ENCODE peak calls at places on chromosomes 12 and 14, in nine cellular contexts. R, H, G, F, Y, D, X, P and E are unnamed samples.

GRCh38 chr12:122422769-122423257 is 344 bp upstream of the CLIP1 start:
- DNase-seq in F (no peak), D (no peak), R (no peak), G (no peak), P (peak; percentile 33), H (peak; percentile 32), Y (peak; percentile 21), X (no peak), E (no peak)

GRCh38 chr14:98010791-98011190 is 1213.6 kb downstream of the VRK1 start:
- DNase-seq in G (no peak), Y (no peak), R (no peak), H (no peak), D (no peak), P (no peak), X (no peak), F (no peak), E (no peak)

GRCh38 chr12:76346798-76347420 is 1.3 kb downstream of the BBS10 start:
- DNase-seq in G (no peak), R (no peak), F (peak; percentile 63), H (no peak), Y (peak; percentile 22), X (no peak), P (no peak), D (no peak), E (no peak)

GRCh38 chr14:80638620-80639215 is 302.8 kb downstream of the CEP128 start:
- DNase-seq in R (no peak), P (no peak), G (no peak), F (no peak), Y (no peak), X (no peak), H (no peak), D (no peak), E (no peak)

GRCh38 chr14:24965934-24966593 is 83.9 kb downstream of the STXBP6 start:
- DNase-seq in X (no peak), G (no peak), H (no peak), R (no peak), F (no peak), D (no peak), P (no peak), Y (peak; percentile 11), E (no peak)

GRCh38 chr12:124683330-124683662 is 115.9 kb upstream of the NCOR2 start:
- DNase-seq in H (no peak), D (no peak), R (no peak), X (no peak), P (no peak), Y (no peak), F (no peak), G (no peak), E (no peak)

GRCh38 chr12:124392991-124393790 is 98.3 kb downstream of the RFLNA start:
- DNase-seq in R (no peak), F (no peak), Y (peak; percentile 75), D (no peak), H (no peak), X (peak; percentile 69), G (no peak), P (peak; percentile 59), E (no peak)

GRCh38 chr14:75861161-75861621 is 120.6 kb downstream of the TGFB3 start:
- DNase-seq in F (no peak), R (no peak), D (no peak), P (no peak), H (no peak), X (no peak), G (no peak), Y (no peak), E (no peak)

GRCh38 chr12:121796855-121797751 is 3.6 kb upstream of the RHOF start:
- DNase-seq in Y (peak; percentile 79), H (no peak), G (peak; percentile 76), P (peak; percentile 43), X (peak; percentile 89), R (no peak), F (no peak), D (no peak), E (no peak)

GRCh38 chr12:67681145-67681778 is 32.7 kb downstream of the DYRK2 start:
- DNase-seq in D (no peak), R (no peak), P (no peak), H (no peak), Y (no peak), F (no peak), G (no peak), X (no peak), E (no peak)

GRCh38 chr12:37565112-37565511 is 751.5 kb upstream of the ALG10B start:
- DNase-seq in P (no peak), H (no peak), Y (no peak), X (no peak), F (no peak), D (no peak), R (no peak), G (no peak), E (no peak)

GRCh38 chr12:101749657-101750056 is 10.4 kb upstream of the SYCP3 start:
- DNase-seq in P (no peak), Y (no peak), F (no peak), D (no peak), H (no peak), X (no peak), R (no peak), G (no peak), E (no peak)

GRCh38 chr12:9347328-9348127 is 139.3 kb upstream of the PZP start:
- DNase-seq in F (no peak), G (no peak), R (no peak), X (no peak), H (no peak), Y (no peak), P (no peak), D (no peak), E (no peak)

GRCh38 chr12:64716839-64717455 is 42.3 kb downstream of the GNS start:
- DNase-seq in Y (no peak), P (no peak), D (no peak), G (no peak), F (no peak), X (no peak), H (no peak), R (no peak), E (no peak)

GRCh38 chr14:68394719-68395117 is 398.1 kb downstream of the ZFP36L1 start:
- DNase-seq in R (no peak), Y (peak; percentile 16), H (no peak), P (peak; percentile 7), G (peak; percentile 67), X (no peak), D (no peak), F (no peak), E (no peak)